ENCODE peak calls at places on chromosomes 4 and X, in six cellular contexts. One of them, this sample, is unnamed.

GRCh38 chrX:10611441-10612090 is 8.8 kb downstream of the MID1 start:
- DNase-seq in Kasumi-1: no peak
- DNase-seq in M059J: no peak
- DNase-seq in HFF-Myc: no peak
- DNase-seq in AG04450: no peak
- DNase-seq in renal cortical epithelial cell: no peak
- DNase-seq in this sample: no peak

GRCh38 chr4:53981573-53981972 is 82.8 kb downstream of the CHIC2 start:
- DNase-seq in Kasumi-1: no peak
- DNase-seq in M059J: no peak
- DNase-seq in HFF-Myc: no peak
- DNase-seq in AG04450: no peak
- DNase-seq in renal cortical epithelial cell: no peak
- DNase-seq in this sample: no peak

GRCh38 chrX:1592863-1593201 is 1.4 kb downstream of the AKAP17A start:
- DNase-seq in Kasumi-1: peak
- DNase-seq in M059J: no peak
- DNase-seq in HFF-Myc: no peak
- DNase-seq in AG04450: no peak
- DNase-seq in renal cortical epithelial cell: no peak
- DNase-seq in this sample: no peak

GRCh38 chr4:38308728-38309315 is 348.6 kb downstream of the PTTG2 start:
- DNase-seq in Kasumi-1: no peak
- DNase-seq in M059J: peak
- DNase-seq in HFF-Myc: no peak
- DNase-seq in AG04450: no peak
- DNase-seq in renal cortical epithelial cell: peak
- DNase-seq in this sample: no peak

GRCh38 chr4:185592438-185592837 is 57.1 kb upstream of the PDLIM3 start:
- DNase-seq in Kasumi-1: no peak
- DNase-seq in M059J: no peak
- DNase-seq in HFF-Myc: no peak
- DNase-seq in AG04450: no peak
- DNase-seq in renal cortical epithelial cell: no peak
- DNase-seq in this sample: no peak

GRCh38 chr4:82360298-82361177 is 13.3 kb downstream of the HNRNPD start:
- DNase-seq in Kasumi-1: peak
- DNase-seq in M059J: peak
- DNase-seq in HFF-Myc: no peak
- DNase-seq in AG04450: no peak
- DNase-seq in renal cortical epithelial cell: peak
- DNase-seq in this sample: peak

GRCh38 chr4:141637565-141637964 is 1.2 kb downstream of the IL15 start:
- DNase-seq in Kasumi-1: no peak
- DNase-seq in M059J: no peak
- DNase-seq in HFF-Myc: no peak
- DNase-seq in AG04450: no peak
- DNase-seq in renal cortical epithelial cell: no peak
- DNase-seq in this sample: no peak

GRCh38 chr4:38566811-38567398 is 97.1 kb upstream of the KLF3 start:
- DNase-seq in Kasumi-1: no peak
- DNase-seq in M059J: no peak
- DNase-seq in HFF-Myc: no peak
- DNase-seq in AG04450: no peak
- DNase-seq in renal cortical epithelial cell: no peak
- DNase-seq in this sample: no peak

GRCh38 chr4:152779513-152780266 is at the start of the genes ARFIP1 and TIGD4:
- DNase-seq in Kasumi-1: peak
- DNase-seq in M059J: peak
- DNase-seq in HFF-Myc: peak
- DNase-seq in AG04450: peak
- DNase-seq in renal cortical epithelial cell: peak
- DNase-seq in this sample: peak

GRCh38 chr4:3257125-3257690 is 8.2 kb downstream of the MSANTD1 start:
- DNase-seq in Kasumi-1: no peak
- DNase-seq in M059J: no peak
- DNase-seq in HFF-Myc: no peak
- DNase-seq in AG04450: no peak
- DNase-seq in renal cortical epithelial cell: no peak
- DNase-seq in this sample: no peak

GRCh38 chr4:146246381-146246780 is 32.0 kb downstream of the REELD1 start:
- DNase-seq in Kasumi-1: no peak
- DNase-seq in M059J: no peak
- DNase-seq in HFF-Myc: no peak
- DNase-seq in AG04450: no peak
- DNase-seq in renal cortical epithelial cell: no peak
- DNase-seq in this sample: no peak

GRCh38 chrX:69321789-69322188 is 156.5 kb upstream of the PJA1 start:
- DNase-seq in Kasumi-1: no peak
- DNase-seq in M059J: no peak
- DNase-seq in HFF-Myc: no peak
- DNase-seq in AG04450: no peak
- DNase-seq in renal cortical epithelial cell: no peak
- DNase-seq in this sample: no peak

GRCh38 chrX:149829751-149830191 is 48.0 kb downstream of the MAGEA9 start:
- DNase-seq in Kasumi-1: no peak
- DNase-seq in M059J: peak
- DNase-seq in HFF-Myc: no peak
- DNase-seq in AG04450: no peak
- DNase-seq in renal cortical epithelial cell: peak
- DNase-seq in this sample: no peak

GRCh38 chrX:24682739-24683432 is 10.8 kb upstream of the POLA1 start:
- DNase-seq in Kasumi-1: no peak
- DNase-seq in M059J: no peak
- DNase-seq in HFF-Myc: no peak
- DNase-seq in AG04450: no peak
- DNase-seq in renal cortical epithelial cell: no peak
- DNase-seq in this sample: no peak

GRCh38 chr4:337932-338758 is 531 bp downstream of the ZNF141 start:
- DNase-seq in Kasumi-1: no peak
- DNase-seq in M059J: peak
- DNase-seq in HFF-Myc: no peak
- DNase-seq in AG04450: no peak
- DNase-seq in renal cortical epithelial cell: no peak
- DNase-seq in this sample: no peak

GRCh38 chr4:3215733-3216132 is 33.2 kb upstream of the MSANTD1 start:
- DNase-seq in Kasumi-1: no peak
- DNase-seq in M059J: no peak
- DNase-seq in HFF-Myc: no peak
- DNase-seq in AG04450: no peak
- DNase-seq in renal cortical epithelial cell: no peak
- DNase-seq in this sample: no peak

GRCh38 chrX:43064096-43064495 is 286.1 kb upstream of the PPP1R2C start:
- DNase-seq in Kasumi-1: no peak
- DNase-seq in M059J: peak
- DNase-seq in HFF-Myc: no peak
- DNase-seq in AG04450: no peak
- DNase-seq in renal cortical epithelial cell: no peak
- DNase-seq in this sample: no peak

GRCh38 chr4:186765138-186765537 is 41.5 kb upstream of the FAT1 start:
- DNase-seq in Kasumi-1: no peak
- DNase-seq in M059J: peak
- DNase-seq in HFF-Myc: peak
- DNase-seq in AG04450: no peak
- DNase-seq in renal cortical epithelial cell: peak
- DNase-seq in this sample: no peak

This sample was measured in NCI-H1436.